ENCODE peak calls at places on chromosomes 3 and 15, in six cellular contexts. M is NCI-H748 treated with DMSO at 0.1 percent for 48 hours; E is esophagus muscularis mucosa; C is progenitor cell of endocrine pancreas; T is RWPE1; W is activated T-cell treated with anti-CD3 and anti-CD28 coated beads, Interleukin-2, amount 50 U/mL, for 72 hours. H is an unnamed sample.

GRCh38 chr3:81033690-81034089 is 727.8 kb downstream of the GBE1 start:
- DNase-seq in M (no peak), E (no peak), C (no peak), T (no peak), W (no peak), H (no peak)

GRCh38 chr15:47688573-47689086 is 28.7 kb upstream of the SEMA6D start:
- DNase-seq in M (no peak), E (no peak), C (no peak), T (peak), W (no peak), H (no peak)

GRCh38 chr3:172343979-172344378 is 104.3 kb downstream of the GHSR start:
- DNase-seq in M (no peak), E (no peak), C (no peak), T (no peak), W (no peak), H (no peak)

GRCh38 chr3:195763248-195763830 is 42.6 kb downstream of the MUC20 start:
- DNase-seq in M (no peak), E (no peak), C (no peak), T (no peak), W (no peak), H (no peak)

GRCh38 chr3:47932431-47932830 is 83.8 kb downstream of the MAP4 start:
- DNase-seq in M (no peak), E (no peak), C (no peak), T (no peak), W (no peak), H (no peak)

GRCh38 chr15:74340139-74340538 is 27.3 kb downstream of the CYP11A1 start:
- DNase-seq in M (no peak), E (no peak), C (no peak), T (peak), W (no peak), H (no peak)

GRCh38 chr15:36988947-36989346 is 111.4 kb downstream of the MEIS2 start:
- DNase-seq in M (no peak), E (no peak), C (no peak), T (no peak), W (no peak), H (no peak)

GRCh38 chr15:39860200-39860599 is 59.9 kb downstream of the GPR176 start:
- DNase-seq in M (no peak), E (no peak), C (no peak), T (no peak), W (no peak), H (no peak)

GRCh38 chr3:186307594-186307993 is 54.4 kb downstream of the DGKG start:
- DNase-seq in M (no peak), E (no peak), C (peak), T (no peak), W (peak), H (no peak)

GRCh38 chr3:11603628-11604027 is 40.1 kb downstream of the VGLL4 start:
- DNase-seq in M (no peak), E (peak), C (no peak), T (no peak), W (no peak), H (no peak)

GRCh38 chr3:94548581-94549316 is 485.9 kb downstream of the NSUN3 start:
- DNase-seq in M (no peak), E (no peak), C (no peak), T (no peak), W (no peak), H (no peak)

GRCh38 chr3:122921791-122922651 is 105.5 kb downstream of the SEMA5B start:
- DNase-seq in M (no peak), E (no peak), C (peak), T (peak), W (peak), H (no peak)

GRCh38 chr3:77038468-77038927 is 1.4 kb upstream of the ROBO2 start:
- DNase-seq in M (peak), E (no peak), C (peak), T (peak), W (no peak), H (peak)

GRCh38 chr3:30462725-30463124 is 143.7 kb upstream of the TGFBR2 start:
- DNase-seq in M (no peak), E (no peak), C (no peak), T (no peak), W (no peak), H (no peak)

GRCh38 chr15:89860446-89860845 is 33.3 kb downstream of the AP3S2 start:
- DNase-seq in M (no peak), E (no peak), C (no peak), T (no peak), W (no peak), H (no peak)

GRCh38 chr3:183210862-183211341 is 42.2 kb upstream of the B3GNT5 start:
- DNase-seq in M (no peak), E (no peak), C (no peak), T (no peak), W (no peak), H (no peak)

GRCh38 chr3:11131371-11131770 is 22.9 kb upstream of the HRH1 start:
- DNase-seq in M (no peak), E (no peak), C (no peak), T (no peak), W (no peak), H (no peak)

H was measured in mesothelial cell of epicardium.